ENCODE peak calls at places on chromosomes 12 and 14, in five cellular contexts. P, V, Z, J and R are unnamed samples. For H3K9me3, the result is how much of the 10 kb centered on the place peaks cover.

GRCh38 chr12:18422849-18423248 is 161.5 kb downstream of the PIK3C2G start:
- DNase-seq in P (peak), V (no peak), Z (no peak), J (no peak), R (no peak)

GRCh38 chr12:66188584-66189475 is at the start of gene IRAK3:
- DNase-seq in P (peak), V (no peak), Z (peak), J (peak), R (no peak)

GRCh38 chr12:110744176-110744575 is 1.5 kb upstream of the PPP1CC start:
- DNase-seq in P (peak), V (peak), Z (no peak), J (no peak), R (no peak)

GRCh38 chr12:24960222-24960855 is 11.4 kb upstream of the BCAT1 start:
- DNase-seq in P (peak), V (peak), Z (peak), J (no peak), R (no peak)

GRCh38 chr14:69443296-69443805 is 41.2 kb upstream of the PLEKHD1 start:
- DNase-seq in P (peak), V (no peak), Z (no peak), J (no peak), R (no peak)

GRCh38 chr14:94476018-94476417 is at the start of gene SERPINA9:
- DNase-seq in P (no peak), V (no peak), Z (no peak), J (no peak), R (no peak)

GRCh38 chr12:5954661-5955060 is 9.6 kb upstream of the ANO2 start:
- DNase-seq in P (no peak), V (no peak), Z (no peak), J (no peak), R (no peak)

GRCh38 chr12:66571361-66571760 is 107.5 kb downstream of the GRIP1 start:
- DNase-seq in P (no peak), V (no peak), Z (no peak), J (no peak), R (no peak)

DNA sequence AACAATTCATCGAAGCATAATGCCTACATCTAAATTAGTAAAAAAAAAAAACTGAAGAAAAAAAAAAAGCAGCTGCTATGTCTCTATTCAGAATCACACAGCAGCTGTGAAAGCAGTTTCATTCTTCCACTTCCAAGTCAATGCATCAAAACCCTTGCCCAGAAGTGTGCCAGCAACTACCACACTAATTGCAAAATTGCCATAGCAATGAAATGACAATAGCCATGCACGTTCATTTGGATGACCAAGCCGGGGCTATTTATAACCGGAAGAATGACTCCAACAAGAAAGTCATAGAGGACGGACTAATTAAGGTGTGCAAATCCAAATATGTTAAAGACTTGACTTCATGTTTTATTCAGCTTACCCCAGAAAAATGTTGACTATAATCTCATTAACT is 42.5 kb downstream of the SLC2A13 start:
- DNase-seq in P (peak), V (no peak), Z (no peak), J (no peak), R (no peak)
- H3K27ac ChIP-seq in P (peak), V (no peak), Z (no peak), J (no peak), R (no peak)

GRCh38 chr12:108193493-108193892 is 64.4 kb downstream of the WSCD2 start:
- DNase-seq in P (no peak), V (no peak), Z (no peak), J (no peak), R (no peak)

GRCh38 chr12:108194585-108194984 is 65.5 kb downstream of the WSCD2 start:
- DNase-seq in P (no peak), V (no peak), Z (no peak), J (no peak), R (no peak)

GRCh38 chr12:108196319-108196718 is 67.2 kb downstream of the WSCD2 start:
- DNase-seq in P (no peak), V (no peak), Z (no peak), J (no peak), R (no peak)

GRCh38 chr12:108191938-108192337 is 62.9 kb downstream of the WSCD2 start:
- DNase-seq in P (no peak), V (no peak), Z (no peak), J (no peak), R (no peak)

DNA sequence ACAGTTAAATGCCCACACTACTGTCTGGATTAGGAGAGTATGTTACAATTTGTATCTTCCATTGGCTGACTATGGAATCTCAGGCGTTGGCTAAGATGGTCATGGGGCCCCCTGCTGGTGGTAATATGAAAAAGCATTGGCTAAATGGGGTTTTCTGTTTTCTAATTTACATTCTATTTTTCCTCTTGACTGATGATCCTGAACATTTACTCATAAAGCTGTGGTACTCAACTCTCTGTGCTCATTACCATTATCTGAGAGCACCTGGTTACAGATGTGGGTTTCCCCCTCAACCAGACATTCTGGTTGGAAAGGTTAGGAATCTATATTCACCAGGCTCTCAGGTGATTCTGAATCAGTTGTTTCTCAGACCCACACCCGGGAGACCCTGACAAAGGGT is 64.8 kb downstream of the WSCD2 start:
- DNase-seq in P (no peak), V (peak), Z (peak), J (no peak), R (no peak)
- TF ChIP-seq CTCF in P (peak), V (peak), Z (peak), J (no peak), R (peak)

GRCh38 chr12:130644566-130644965 is 71.5 kb downstream of the RIMBP2 start:
- DNase-seq in P (no peak), V (no peak), Z (no peak), J (no peak), R (no peak)
- H3K9me3 ChIP-seq in P (under half), V (under half), Z (under half), J (under half), R (under half)

GRCh38 chr12:118124333-118124874 is 11.5 kb upstream of the PEBP1 start:
- DNase-seq in P (no peak), V (peak), Z (no peak), J (no peak), R (no peak)

GRCh38 chr12:118126119-118126757 is 9.7 kb upstream of the PEBP1 start:
- DNase-seq in P (no peak), V (peak), Z (peak), J (peak), R (no peak)

GRCh38 chr12:118127867-118128266 is 8.1 kb upstream of the PEBP1 start:
- DNase-seq in P (no peak), V (no peak), Z (no peak), J (no peak), R (no peak)

GRCh38 chr12:118122264-118122663 is 13.7 kb upstream of the PEBP1 start:
- DNase-seq in P (no peak), V (no peak), Z (no peak), J (no peak), R (no peak)

DNA sequence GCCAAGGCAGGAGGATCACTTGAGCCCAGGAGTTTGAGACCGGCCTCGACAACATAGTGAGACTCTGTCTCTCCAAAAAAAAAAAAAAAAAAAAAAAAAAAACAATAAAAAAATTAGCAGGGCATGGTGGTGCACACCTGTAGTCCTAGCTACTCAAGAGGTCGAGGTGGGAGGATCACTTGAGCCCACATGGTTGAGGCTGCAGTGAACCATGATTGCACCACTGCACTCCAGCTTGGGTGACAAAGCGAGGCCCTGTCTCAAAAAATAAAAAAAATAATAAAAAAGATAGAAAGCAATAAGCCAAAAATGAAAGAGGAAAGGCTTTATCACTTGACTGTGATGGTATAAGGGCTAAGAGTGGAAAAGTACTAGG is 10.2 kb upstream of the PEBP1 start:
- DNase-seq in P (no peak), V (no peak), Z (no peak), J (no peak), R (no peak)
- H3K27ac ChIP-seq in P (no peak), V (peak), Z (peak), J (no peak), R (no peak)

DNA sequence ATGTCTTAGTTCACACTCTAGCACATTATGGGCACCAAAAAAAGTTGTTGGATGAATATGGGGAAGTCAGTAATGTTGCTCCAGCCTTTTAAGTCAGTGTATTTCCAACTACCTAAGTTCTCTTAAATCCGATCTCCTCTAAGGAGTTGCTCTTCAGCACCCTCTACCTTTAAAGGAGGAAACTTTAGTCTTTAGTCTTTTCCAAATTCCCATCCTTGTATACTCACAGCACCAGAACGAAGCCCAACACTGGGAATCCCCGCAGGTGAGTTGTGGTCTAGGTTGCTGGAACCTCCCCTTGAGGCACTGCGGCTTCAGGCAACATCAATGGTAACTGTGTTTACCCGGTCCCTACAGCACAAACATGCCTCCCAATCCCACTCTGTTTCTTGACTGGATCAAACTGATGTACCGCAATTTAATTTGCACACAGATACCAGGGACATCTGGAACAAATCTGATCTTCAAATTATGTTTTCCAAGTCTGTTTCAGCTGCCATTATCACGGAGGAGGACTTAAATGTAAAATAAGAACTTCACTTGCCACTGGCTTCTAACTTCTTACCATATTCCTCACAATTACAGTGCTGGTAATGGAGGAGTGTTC is 179.0 kb downstream of the FOXN3 start:
- DNase-seq in P (peak), V (no peak), Z (no peak), J (no peak), R (no peak)
- TF ChIP-seq CTCF in P (no peak), V (no peak), Z (peak), J (no peak), R (no peak)

DNA sequence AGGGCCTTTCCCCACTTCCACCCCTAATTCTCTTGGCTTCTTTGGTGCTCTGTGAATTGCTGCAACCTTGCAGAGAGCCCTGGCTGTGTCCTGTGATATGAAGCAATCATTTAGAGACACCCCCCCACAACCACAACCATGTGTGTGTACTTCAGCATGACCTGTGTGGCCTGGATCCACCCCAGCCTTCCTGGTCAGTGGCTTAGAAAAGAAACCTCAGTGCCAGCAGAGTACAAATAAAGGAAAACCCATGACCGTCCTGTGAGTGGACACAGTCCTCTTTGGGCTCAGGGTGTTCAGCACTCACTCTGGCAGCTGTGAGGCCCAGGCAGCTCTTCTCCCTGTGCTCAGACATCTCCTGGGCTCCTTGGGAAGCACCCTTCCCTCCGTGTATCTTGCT is 206.6 kb upstream of the DIO3 start:
- DNase-seq in P (no peak), V (no peak), Z (no peak), J (no peak), R (no peak)
- H3K9me3 ChIP-seq in P (under half), V (under half), Z (under half), J (under half), R (under half)

DNA sequence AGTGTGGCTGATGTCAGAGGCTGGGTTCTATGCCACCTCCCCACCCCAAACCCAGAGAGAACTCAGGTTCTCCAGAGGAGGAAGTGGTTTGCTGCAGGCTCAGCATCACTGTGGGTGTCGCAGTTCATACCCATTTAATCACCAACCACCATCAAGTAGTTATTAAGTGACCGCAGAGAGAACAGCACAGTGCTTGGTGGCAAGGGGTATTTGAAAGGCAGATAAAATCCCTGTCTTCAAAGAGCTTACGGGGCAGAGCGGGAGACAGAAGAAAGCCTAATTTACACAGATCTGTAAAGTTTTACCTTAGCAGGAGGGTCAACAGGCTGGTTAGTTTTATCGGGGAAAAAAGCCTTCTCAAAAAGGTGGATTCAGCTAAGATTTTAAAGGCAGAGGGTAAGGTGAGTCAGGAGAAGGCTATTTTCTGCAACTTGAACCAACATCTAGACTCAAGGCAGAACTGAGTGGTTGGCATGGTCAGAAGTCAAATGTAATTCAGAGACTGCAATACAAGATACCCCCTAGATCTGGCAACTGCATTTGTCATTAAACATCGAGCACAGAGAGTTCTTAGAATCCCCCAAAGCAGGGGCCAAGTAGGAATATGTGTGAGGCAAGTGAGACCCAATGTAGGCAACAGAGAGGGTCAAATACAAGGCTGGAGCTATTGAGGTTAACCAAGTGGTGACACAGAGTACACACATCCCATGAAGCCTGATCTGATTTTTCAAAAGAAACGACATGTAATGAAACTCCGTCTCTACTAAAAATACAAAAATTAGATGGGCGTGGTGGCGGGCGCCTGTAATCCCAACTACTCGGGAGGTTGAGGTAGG is 13.2 kb downstream of the PXN start:
- DNase-seq in P (no peak), V (no peak), Z (no peak), J (no peak), R (peak)
- H3K27ac ChIP-seq in P (no peak), V (no peak), Z (no peak), J (no peak), R (peak)

GRCh38 chr14:36656769-36657408 is 4.8 kb upstream of the PAX9 start:
- DNase-seq in P (no peak), V (no peak), Z (no peak), J (no peak), R (no peak)

GRCh38 chr14:36657409-36658090 is 4.1 kb upstream of the PAX9 start:
- DNase-seq in P (no peak), V (no peak), Z (peak), J (no peak), R (no peak)

GRCh38 chr14:36655571-36655962 is 6.1 kb upstream of the PAX9 start:
- DNase-seq in P (no peak), V (no peak), Z (no peak), J (no peak), R (no peak)

GRCh38 chr14:36655054-36655381 is 6.6 kb upstream of the PAX9 start:
- DNase-seq in P (no peak), V (no peak), Z (no peak), J (no peak), R (no peak)

DNA sequence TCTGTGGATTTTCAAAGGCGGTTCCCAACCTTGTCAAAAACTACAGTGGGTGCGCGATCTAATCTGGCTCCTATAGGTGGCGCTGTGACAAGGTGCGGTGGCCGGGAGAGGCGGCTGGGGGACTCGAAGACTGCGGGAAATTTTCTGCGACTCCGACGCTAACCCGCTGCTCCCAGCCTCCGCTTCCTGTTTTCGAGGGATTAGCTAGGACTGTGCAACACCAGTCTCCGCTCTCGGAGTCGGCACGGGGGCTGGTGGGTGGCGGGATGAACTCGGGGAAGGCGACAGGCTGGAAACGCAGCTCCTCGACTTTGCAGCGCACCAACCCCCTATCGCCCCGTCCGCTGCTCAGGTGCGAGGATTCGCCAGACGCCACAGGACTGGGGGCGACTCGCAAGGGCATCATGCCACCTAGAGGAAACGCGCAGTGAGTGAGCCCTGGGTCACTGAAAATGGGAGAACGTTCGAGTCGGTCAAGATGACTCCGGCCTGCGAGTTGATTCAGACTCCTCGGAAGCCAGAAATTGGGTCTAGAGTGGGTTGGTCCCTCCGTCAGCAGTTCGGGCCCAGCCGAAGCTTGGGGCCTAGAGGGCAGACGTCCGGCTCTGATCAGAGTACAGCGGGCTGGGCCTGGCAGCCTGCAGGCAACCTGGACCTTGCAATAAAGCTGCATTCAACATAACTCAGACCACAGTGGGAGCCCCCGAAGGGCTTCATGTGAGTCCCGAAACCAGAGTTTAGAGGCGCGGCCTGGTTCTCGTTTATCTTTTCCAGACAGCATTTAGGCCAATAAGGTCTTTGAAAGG is 5.5 kb upstream of the PAX9 start:
- DNase-seq in P (no peak), V (peak), Z (peak), J (no peak), R (no peak)
- TF ChIP-seq CTCF in P (peak), V (peak), Z (peak), J (no peak), R (no peak)

DNA sequence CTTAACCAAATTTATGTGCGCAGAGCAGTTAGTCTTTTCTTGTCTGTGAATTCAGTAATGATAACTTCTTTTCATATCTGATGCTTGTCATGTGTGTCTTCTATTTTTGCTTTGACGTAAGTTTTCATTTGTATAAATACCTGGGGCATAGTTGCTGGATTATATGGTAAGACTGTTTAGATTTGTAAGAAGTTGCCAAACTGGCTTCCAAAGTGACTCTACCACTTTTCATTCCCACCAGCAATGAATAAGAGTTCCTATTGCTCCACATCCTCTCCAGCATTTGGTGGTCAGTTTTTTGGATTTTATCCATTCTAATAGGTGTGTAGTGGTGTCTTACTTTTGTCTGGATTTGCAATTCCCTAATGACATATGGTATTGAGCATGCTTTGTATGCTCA is 8.9 kb downstream of the ZNF268 start:
- DNase-seq in P (no peak), V (no peak), Z (no peak), J (no peak), R (no peak)
- H3K9me3 ChIP-seq in P (half or more), V (half or more), Z (under half), J (half or more), R (half or more)